ENCODE peak calls at places on chromosome 1, in four cellular contexts. Z is AG10803, S is tibial nerve, X is neuronal stem cell. W is an unnamed sample.

GRCh38 chr1:109357673-109358072 is 40.0 kb downstream of the SORT1 start:
- DNase-seq in Z (no peak), S (no peak), X (no peak), W (no peak)

GRCh38 chr1:213327318-213327667 is 276.3 kb downstream of the RPS6KC1 start:
- DNase-seq in Z (peak; percentile 89), S (peak; percentile 69), X (no peak), W (peak; percentile 89)

GRCh38 chr1:97093742-97094141 is 372.2 kb downstream of the PTBP2 start:
- DNase-seq in Z (peak; percentile 69), S (no peak), X (no peak), W (peak; percentile 18)

GRCh38 chr1:2088434-2088833 is 38.2 kb downstream of the PRKCZ start:
- DNase-seq in Z (peak; percentile 54), S (no peak), X (no peak), W (peak; percentile 73)

GRCh38 chr1:107919953-107920352 is 45.0 kb downstream of the VAV3 start:
- DNase-seq in Z (no peak), S (no peak), X (no peak), W (no peak)

GRCh38 chr1:165612062-165612461 is 19.0 kb upstream of the MGST3 start:
- DNase-seq in Z (no peak), S (no peak), X (no peak), W (no peak)

GRCh38 chr1:101128211-101128727 is 102.7 kb upstream of the DPH5 start:
- DNase-seq in Z (no peak), S (no peak), X (no peak), W (no peak)

GRCh38 chr1:174469687-174470086 is 21.9 kb downstream of the GPR52 start:
- DNase-seq in Z (no peak), S (no peak), X (no peak), W (no peak)

GRCh38 chr1:36203554-36204346 is 20.5 kb upstream of the THRAP3 start:
- DNase-seq in Z (peak; percentile 55), S (peak; percentile 23), X (no peak), W (peak; percentile 40)

GRCh38 chr1:23362218-23362713 is 7.4 kb downstream of the ZNF436 start:
- DNase-seq in Z (no peak), S (no peak), X (no peak), W (peak; percentile 27)
- H3K4me3 ChIP-seq in Z (no peak overlapping the region), S (no peak overlapping the region), X (no peak overlapping the region), W (no peak overlapping the region)

GRCh38 chr1:95223110-95223509 is 10.9 kb upstream of the RWDD3 start:
- DNase-seq in Z (peak; percentile 23), S (no peak), X (no peak), W (peak; percentile 56)
- H3K4me3 ChIP-seq in Z (no peak overlapping the region), S (no peak overlapping the region), X (no peak overlapping the region), W (no peak overlapping the region)

GRCh38 chr1:94014087-94014486 is 104.9 kb upstream of the GCLM start:
- DNase-seq in Z (no peak), S (no peak), X (no peak), W (no peak)

GRCh38 chr1:94011709-94012590 is 102.7 kb upstream of the GCLM start:
- DNase-seq in Z (no peak), S (no peak), X (no peak), W (no peak)

GRCh38 chr1:94011129-94011528 is 101.9 kb upstream of the GCLM start:
- DNase-seq in Z (no peak), S (no peak), X (no peak), W (no peak)

GRCh38 chr1:94013331-94013925 is 104.2 kb upstream of the GCLM start:
- DNase-seq in Z (no peak), S (no peak), X (no peak), W (no peak)

DNA sequence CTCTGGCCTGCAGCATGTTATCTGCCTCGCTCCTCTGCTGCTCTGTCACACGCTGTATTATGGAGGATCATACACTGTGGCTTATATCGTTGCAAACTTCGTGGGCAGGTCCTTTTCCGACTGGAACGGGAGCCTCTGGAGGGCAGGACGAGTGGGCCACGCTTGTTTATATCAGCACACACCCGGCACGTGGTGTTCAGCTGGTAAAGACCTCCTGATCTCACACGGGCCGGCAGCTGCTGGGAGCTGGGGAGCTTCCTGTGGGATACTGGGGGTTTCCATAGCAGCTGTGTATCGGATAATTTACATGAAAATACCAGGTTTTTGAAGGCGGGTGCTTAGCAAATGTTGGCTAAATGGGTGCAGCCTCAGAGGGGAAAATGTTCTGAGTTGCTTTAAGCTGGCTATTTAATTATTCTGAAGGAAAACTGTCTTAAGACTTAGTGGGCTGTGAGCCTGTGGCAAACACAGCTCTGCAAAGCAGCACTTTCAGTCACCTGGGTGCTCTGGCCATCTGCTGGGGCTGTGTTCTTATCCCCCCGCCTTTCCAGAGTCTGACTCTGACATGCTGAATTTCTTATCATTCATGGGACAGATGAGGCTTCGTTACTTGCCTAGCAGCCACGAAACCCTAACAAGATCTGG is 103.6 kb upstream of the GCLM start:
- DNase-seq in Z (no peak), S (no peak), X (no peak), W (no peak)
- H3K4me3 ChIP-seq in Z (no peak overlapping the region), S (no peak overlapping the region), X (no peak overlapping the region), W (no peak overlapping the region)

DNA sequence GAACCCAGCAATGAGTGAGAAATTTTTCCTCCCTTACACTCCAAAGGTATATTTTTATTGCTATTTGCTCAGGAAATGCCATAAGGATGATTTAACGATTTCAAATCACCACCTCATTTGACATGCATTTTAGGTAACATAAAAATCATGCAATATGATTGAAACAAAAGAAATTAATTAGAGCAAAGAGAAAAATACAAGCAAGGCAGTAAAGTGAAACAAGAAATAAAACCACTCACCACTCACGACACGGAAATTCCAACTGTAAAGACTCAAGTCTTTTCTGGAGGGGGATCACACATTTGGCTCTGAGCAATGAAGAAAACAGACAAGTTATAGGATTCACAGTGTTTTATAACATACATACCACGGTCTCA is 86.8 kb upstream of the ARHGAP29 start:
- DNase-seq in Z (peak; percentile 74), S (no peak), X (no peak), W (peak; percentile 36)
- H3K4me3 ChIP-seq in Z (peak overlapping the region; percentile 16), S (no peak overlapping the region), X (no peak overlapping the region), W (no peak overlapping the region)

DNA sequence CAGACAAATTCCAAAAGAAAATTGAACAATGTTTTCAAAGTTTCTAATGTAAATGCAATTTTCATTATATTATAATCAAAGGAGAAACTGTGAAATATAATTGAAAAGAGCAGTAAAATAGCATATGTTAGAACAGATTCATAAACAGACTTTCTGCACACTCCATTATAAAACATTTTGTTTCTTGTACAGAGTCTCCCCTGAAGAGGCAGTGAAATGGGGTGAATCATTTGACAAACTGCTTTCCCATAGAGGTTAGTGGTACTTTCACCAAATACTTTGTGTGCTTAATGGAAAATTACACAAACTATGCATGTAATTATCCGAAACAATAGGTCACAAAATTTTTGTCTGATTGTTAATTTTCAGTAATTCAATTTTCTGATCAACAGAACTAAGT is 1.9 kb downstream of the RGS18 start:
- DNase-seq in Z (no peak), S (no peak), X (no peak), W (no peak)
- H3K4me3 ChIP-seq in Z (no peak overlapping the region), S (no peak overlapping the region), X (no peak overlapping the region), W (no peak overlapping the region)

DNA sequence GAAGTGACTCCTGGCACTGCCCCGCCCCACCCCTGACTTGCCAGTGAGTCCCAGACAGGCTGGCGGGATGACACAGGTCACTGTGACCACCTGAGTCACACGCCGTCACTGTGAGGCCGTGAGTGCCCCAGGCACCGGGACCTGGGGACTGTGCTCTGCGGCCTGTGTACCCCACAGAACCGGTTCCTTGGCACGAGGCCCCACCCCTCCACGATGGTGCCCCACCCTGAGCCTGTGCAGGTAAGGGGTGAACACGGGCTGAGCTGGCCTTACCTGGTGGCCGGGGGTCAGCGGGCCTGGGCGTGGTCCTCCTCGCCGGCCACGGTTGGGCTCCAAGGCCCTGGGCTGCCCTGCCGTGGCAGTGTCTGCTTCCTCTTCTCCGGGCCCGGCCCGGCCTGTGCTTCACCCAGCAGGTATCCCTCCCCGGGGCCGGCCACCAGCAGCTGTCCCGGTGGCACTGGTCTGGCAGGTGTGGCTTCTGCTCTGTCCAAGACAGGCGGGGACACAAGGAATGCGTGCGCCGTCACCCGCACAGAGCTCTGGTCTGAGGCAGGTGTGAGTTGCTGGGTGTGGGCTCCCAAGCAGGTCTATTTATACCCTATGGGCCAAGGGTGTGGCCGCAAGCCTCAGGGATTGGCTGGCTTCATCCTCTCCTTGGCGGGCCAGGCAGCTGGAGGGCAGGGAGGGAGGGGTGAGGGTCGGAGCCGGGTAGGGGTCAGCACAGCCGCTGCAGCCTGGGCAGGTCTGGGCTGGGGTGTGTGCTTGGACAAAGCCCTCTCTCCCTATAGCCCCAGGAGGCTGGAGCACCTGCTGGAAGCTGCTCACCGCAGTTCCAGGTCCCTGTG is at the start of gene RNF223:
- DNase-seq in Z (no peak), S (no peak), X (no peak), W (no peak)
- H3K4me3 ChIP-seq in Z (no peak within 1 kb of the TSS), S (no peak within 1 kb of the TSS), X (peak within 1 kb of the TSS; percentile 67), W (no peak within 1 kb of the TSS)

DNA sequence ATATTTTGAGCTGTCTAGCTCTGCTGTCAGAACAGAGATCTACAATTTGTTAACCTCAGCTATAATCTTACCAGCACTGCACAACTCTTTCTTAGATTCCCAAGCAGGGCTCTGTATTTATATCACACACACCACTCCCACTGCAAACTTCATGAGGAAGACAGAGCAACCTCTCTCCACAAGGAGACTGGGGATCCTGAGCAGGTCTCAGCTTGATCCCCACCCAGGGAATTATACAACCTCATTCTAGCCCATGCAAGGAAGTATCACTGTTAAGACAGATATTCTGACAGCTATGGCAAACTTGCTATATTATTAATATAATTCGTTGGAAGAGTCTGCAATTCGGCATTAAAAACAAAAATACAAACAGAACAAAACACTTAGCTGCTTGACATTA is 40.4 kb downstream of the EGLN1 start:
- DNase-seq in Z (no peak), S (no peak), X (no peak), W (no peak)
- H3K4me3 ChIP-seq in Z (no peak overlapping the region), S (no peak overlapping the region), X (no peak overlapping the region), W (no peak overlapping the region)

GRCh38 chr1:90724926-90725325 is 7.8 kb upstream of the BARHL2 start:
- DNase-seq in Z (no peak), S (no peak), X (no peak), W (no peak)
- H3K4me3 ChIP-seq in Z (no peak overlapping the region), S (peak overlapping the region; percentile 28), X (no peak overlapping the region), W (no peak overlapping the region)

W was measured in fibroblast of mammary gland.